ENCODE peak calls at places on chromosome 12, in six cellular contexts. W is K562, J is right atrium auricular region, K is body of pancreas, R is IMR-90, S is BJ. L is an unnamed sample. For H3K36me3, the result is how much of the 10 kb centered on the place peaks cover.

GRCh38 chr12:93823616-93824410 is 146.6 kb downstream of the CRADD start:
- DNase-seq in S (no peak), W (no peak), K (no peak), J (no peak), R (no peak), L (no peak)

GRCh38 chr12:52148541-52149181 is 43.2 kb downstream of the KRT80 start:
- DNase-seq in R (no peak), W (no peak), S (no peak), K (peak), J (no peak), L (no peak)

GRCh38 chr12:5259523-5259922 is 172.4 kb upstream of the NTF3 start:
- DNase-seq in S (peak), K (no peak), W (no peak), J (no peak), R (peak), L (no peak)

GRCh38 chr12:90899456-90900182 is 55.4 kb downstream of the CCER1 start:
- DNase-seq in S (no peak), K (no peak), R (peak), J (no peak), W (no peak), L (no peak)

GRCh38 chr12:126914170-126914796 is 1352.7 kb upstream of the TMEM132C start:
- DNase-seq in K (no peak), R (no peak), J (no peak), W (peak), S (no peak), L (no peak)

GRCh38 chr12:109485201-109485600 is 7.8 kb downstream of the UBE3B start:
- DNase-seq in W (no peak), K (no peak), S (no peak), R (no peak), J (no peak), L (no peak)

GRCh38 chr12:80015660-80016059 is 80.8 kb upstream of the PPP1R12A start:
- DNase-seq in R (no peak), K (no peak), W (no peak), J (no peak), S (no peak), L (no peak)

GRCh38 chr12:105218434-105218833 is 17.5 kb downstream of the APPL2 start:
- DNase-seq in J (no peak), R (no peak), K (no peak), S (no peak), W (no peak), L (no peak)

GRCh38 chr12:55973598-55974307 is at the start of gene RAB5B:
- DNase-seq in S (peak), J (peak), K (peak), R (peak), W (peak), L (peak)

GRCh38 chr12:131113562-131113961 is 159.9 kb downstream of the ADGRD1 start:
- DNase-seq in J (no peak), R (no peak), K (no peak), W (no peak), S (no peak), L (no peak)

GRCh38 chr12:45946435-45946834 is 43.9 kb downstream of the SCAF11 start:
- DNase-seq in J (no peak), W (no peak), S (no peak), R (no peak), K (no peak), L (no peak)

GRCh38 chr12:12954361-12954760 is 2.4 kb upstream of the GPRC5D start:
- DNase-seq in J (no peak), R (peak), W (no peak), K (no peak), S (no peak), L (peak)

GRCh38 chr12:96386794-96387193 is 13.4 kb downstream of the CDK17 start:
- DNase-seq in W (no peak), S (no peak), K (no peak), J (no peak), R (no peak), L (no peak)

DNA sequence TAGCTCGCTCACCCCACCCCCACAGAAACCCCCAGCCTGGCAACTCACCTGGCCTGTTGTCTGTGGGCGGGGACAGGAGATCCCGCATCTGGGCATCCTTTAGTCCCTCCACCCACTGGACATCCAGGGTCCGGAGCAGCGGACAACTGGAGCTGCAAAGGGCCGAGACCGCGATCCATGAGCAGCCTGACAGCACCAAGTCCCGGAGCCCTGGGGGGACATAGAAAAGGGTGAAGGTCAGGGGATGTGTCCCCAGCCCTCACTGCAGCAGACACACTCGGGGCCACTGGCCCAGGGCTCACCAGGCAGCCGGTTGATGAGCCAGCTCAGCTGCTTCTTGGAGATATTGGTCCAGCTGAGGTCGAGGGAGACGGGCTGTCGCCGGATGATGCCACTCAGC is 40.9 kb downstream of the RNF34 start:
- DNase-seq in S (no peak), K (no peak), J (no peak), W (no peak), R (no peak), L (no peak)
- H3K36me3 ChIP-seq in S (under half), K (under half), J (half or more), W (half or more), R (half or more), L (under half)

GRCh38 chr12:89680409-89680808 is 28.2 kb downstream of the ATP2B1 start:
- DNase-seq in J (no peak), S (no peak), K (no peak), W (no peak), R (no peak), L (no peak)
- H3K36me3 ChIP-seq in J (under half), S (under half), K (under half), W (under half), R (under half), L (under half)

DNA sequence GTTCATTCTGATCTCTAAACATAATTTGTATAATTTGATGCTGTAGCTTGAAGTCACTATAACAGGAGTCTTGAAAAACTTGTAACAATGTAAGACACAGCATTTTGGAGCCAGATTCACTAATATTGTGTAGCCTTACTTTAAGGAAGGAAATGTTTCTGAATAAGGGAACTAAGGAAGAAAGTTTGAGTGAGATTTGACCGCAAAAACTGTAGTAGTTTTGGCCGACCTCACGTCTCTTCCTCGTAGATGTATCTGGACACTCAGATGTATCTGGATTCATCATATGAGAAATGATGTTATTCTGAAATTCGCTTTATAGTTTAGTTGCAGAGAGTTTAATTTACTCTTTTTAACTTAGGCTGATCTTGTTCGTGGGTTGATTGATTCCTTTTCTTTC is 13.9 kb upstream of the DNAH10 start:
- DNase-seq in R (no peak), W (no peak), K (no peak), J (no peak), S (no peak), L (no peak)
- H3K36me3 ChIP-seq in R (under half), W (half or more), K (under half), J (under half), S (under half), L (half or more)

DNA sequence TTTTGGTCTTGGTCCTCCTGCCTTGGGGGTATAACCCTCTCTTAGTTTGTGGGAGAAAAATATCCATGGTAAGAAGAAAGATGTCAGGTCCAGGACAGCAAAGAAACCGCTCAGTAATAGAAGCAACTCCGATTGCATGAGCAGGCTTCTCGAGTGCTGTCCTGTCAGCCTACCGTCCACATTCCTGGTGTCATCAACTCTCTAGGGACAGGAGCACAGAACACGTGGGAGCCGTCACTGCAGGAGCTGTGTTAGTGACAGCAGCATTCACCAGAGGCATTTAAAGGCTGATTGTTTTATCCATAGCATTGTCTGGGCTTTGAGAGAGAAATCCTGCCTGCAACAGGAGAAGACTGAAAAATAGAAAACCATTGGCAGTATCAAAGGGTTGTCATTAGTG is 244.2 kb downstream of the CACNA1C start:
- DNase-seq in R (no peak), W (no peak), S (no peak), J (no peak), K (no peak), L (no peak)
- H3K36me3 ChIP-seq in R (under half), W (under half), S (under half), J (under half), K (under half), L (under half)

GRCh38 chr12:50458606-50459005 is 46.2 kb upstream of the DIP2B start:
- DNase-seq in R (peak), S (no peak), J (no peak), W (no peak), K (no peak), L (no peak)
- H3K36me3 ChIP-seq in R (under half), S (under half), J (half or more), W (half or more), K (under half), L (half or more)